ENCODE peak calls at places on chromosomes 5 and 9, in five cellular contexts. One of them, this sample, is unnamed.
A peak's percentile ranks its signal among the peaks of the same experiment; 100 is the strongest.

GRCh38 chr5:137122075-137122474 is 377.1 kb downstream of the SPOCK1 start:
- DNase-seq in H1: no peak
- DNase-seq in mesenchymal stem cell: no peak
- DNase-seq in trophoblast cell: no peak
- DNase-seq in H9: no peak
- DNase-seq in this sample: no peak

GRCh38 chr9:3758816-3759576 is 233.2 kb upstream of the RFX3 start:
- DNase-seq in trophoblast cell: no peak
- DNase-seq in mesenchymal stem cell: peak; percentile 77
- DNase-seq in H1: no peak
- DNase-seq in H9: no peak
- DNase-seq in this sample: no peak

GRCh38 chr5:128684951-128685350 is 146.9 kb upstream of the FBN2 start:
- DNase-seq in mesenchymal stem cell: no peak
- DNase-seq in trophoblast cell: no peak
- DNase-seq in H1: no peak
- DNase-seq in H9: no peak
- DNase-seq in this sample: no peak

GRCh38 chr9:81716409-81716808 is 27.1 kb upstream of the TLE1 start:
- DNase-seq in trophoblast cell: peak; percentile 70
- DNase-seq in H9: no peak
- DNase-seq in mesenchymal stem cell: no peak
- DNase-seq in H1: no peak
- DNase-seq in this sample: no peak

GRCh38 chr5:124034963-124035362 is 523.0 kb downstream of the CSNK1G3 start:
- DNase-seq in trophoblast cell: no peak
- DNase-seq in H9: no peak
- DNase-seq in H1: no peak
- DNase-seq in mesenchymal stem cell: no peak
- DNase-seq in this sample: no peak

GRCh38 chr5:130386155-130386554 is 481.9 kb downstream of the CHSY3 start:
- DNase-seq in mesenchymal stem cell: peak; percentile 21
- DNase-seq in trophoblast cell: no peak
- DNase-seq in H9: no peak
- DNase-seq in H1: no peak
- DNase-seq in this sample: no peak

GRCh38 chr5:41009228-41009627 is 61.9 kb downstream of the MROH2B start:
- DNase-seq in trophoblast cell: peak; percentile 90
- DNase-seq in mesenchymal stem cell: no peak
- DNase-seq in H9: no peak
- DNase-seq in H1: no peak
- DNase-seq in this sample: no peak

GRCh38 chr5:178462846-178463245 is 127.3 kb downstream of the COL23A1 start:
- DNase-seq in mesenchymal stem cell: no peak
- DNase-seq in trophoblast cell: no peak
- DNase-seq in H1: no peak
- DNase-seq in H9: no peak
- DNase-seq in this sample: no peak

GRCh38 chr9:95511232-95511951 is 5.4 kb downstream of the PTCH1 start:
- DNase-seq in mesenchymal stem cell: peak; percentile 88
- DNase-seq in H9: no peak
- DNase-seq in trophoblast cell: peak; percentile 75
- DNase-seq in H1: no peak
- DNase-seq in this sample: no peak

GRCh38 chr5:133730346-133730745 is 118.0 kb upstream of the FSTL4 start:
- DNase-seq in H9: no peak
- DNase-seq in mesenchymal stem cell: no peak
- DNase-seq in H1: no peak
- DNase-seq in trophoblast cell: no peak
- DNase-seq in this sample: no peak

GRCh38 chr5:169190860-169191259 is 110.1 kb downstream of the SLIT3 start:
- DNase-seq in H1: no peak
- DNase-seq in mesenchymal stem cell: no peak
- DNase-seq in trophoblast cell: no peak
- DNase-seq in H9: no peak
- DNase-seq in this sample: no peak

GRCh38 chr9:127116946-127117345 is 5.5 kb downstream of the ANGPTL2 start:
- DNase-seq in mesenchymal stem cell: peak; percentile 27
- DNase-seq in H1: no peak
- DNase-seq in trophoblast cell: no peak
- DNase-seq in H9: no peak
- DNase-seq in this sample: no peak

GRCh38 chr5:116032094-116032517 is at the start of gene ARL14EPL:
- DNase-seq in H1: peak; percentile 15
- DNase-seq in trophoblast cell: peak; percentile 84
- DNase-seq in H9: no peak
- DNase-seq in mesenchymal stem cell: peak; percentile 79
- DNase-seq in this sample: no peak

GRCh38 chr5:158616707-158617106 is 483.0 kb downstream of the EBF1 start:
- DNase-seq in H9: no peak
- DNase-seq in trophoblast cell: no peak
- DNase-seq in mesenchymal stem cell: no peak
- DNase-seq in H1: no peak
- DNase-seq in this sample: no peak

GRCh38 chr5:53025506-53025905 is 36.4 kb downstream of the ITGA2 start:
- DNase-seq in trophoblast cell: no peak
- DNase-seq in H9: no peak
- DNase-seq in H1: no peak
- DNase-seq in mesenchymal stem cell: no peak
- DNase-seq in this sample: no peak
- H4K91ac ChIP-seq in trophoblast cell: no peak overlapping the region
- H4K91ac ChIP-seq in H9: no peak overlapping the region
- H4K91ac ChIP-seq in H1: no peak overlapping the region
- H4K91ac ChIP-seq in mesenchymal stem cell: no peak overlapping the region
- H4K91ac ChIP-seq in this sample: no peak overlapping the region

GRCh38 chr9:131539223-131539923 is 6.0 kb upstream of the PRRT1B start:
- DNase-seq in mesenchymal stem cell: no peak
- DNase-seq in trophoblast cell: no peak
- DNase-seq in H9: no peak
- DNase-seq in H1: no peak
- DNase-seq in this sample: no peak

GRCh38 chr9:131546336-131547084 is 1.2 kb downstream of the PRRT1B start:
- DNase-seq in H9: no peak
- DNase-seq in mesenchymal stem cell: peak; percentile 46
- DNase-seq in trophoblast cell: peak; percentile 65
- DNase-seq in H1: no peak
- DNase-seq in this sample: peak; percentile 18

GRCh38 chr9:131543141-131543540 is 2.2 kb upstream of the PRRT1B start:
- DNase-seq in H1: no peak
- DNase-seq in H9: no peak
- DNase-seq in trophoblast cell: no peak
- DNase-seq in mesenchymal stem cell: no peak
- DNase-seq in this sample: no peak

GRCh38 chr9:131545786-131546335 is 538 bp downstream of the PRRT1B start:
- DNase-seq in mesenchymal stem cell: no peak
- DNase-seq in H1: no peak
- DNase-seq in H9: no peak
- DNase-seq in trophoblast cell: no peak
- DNase-seq in this sample: no peak

DNA sequence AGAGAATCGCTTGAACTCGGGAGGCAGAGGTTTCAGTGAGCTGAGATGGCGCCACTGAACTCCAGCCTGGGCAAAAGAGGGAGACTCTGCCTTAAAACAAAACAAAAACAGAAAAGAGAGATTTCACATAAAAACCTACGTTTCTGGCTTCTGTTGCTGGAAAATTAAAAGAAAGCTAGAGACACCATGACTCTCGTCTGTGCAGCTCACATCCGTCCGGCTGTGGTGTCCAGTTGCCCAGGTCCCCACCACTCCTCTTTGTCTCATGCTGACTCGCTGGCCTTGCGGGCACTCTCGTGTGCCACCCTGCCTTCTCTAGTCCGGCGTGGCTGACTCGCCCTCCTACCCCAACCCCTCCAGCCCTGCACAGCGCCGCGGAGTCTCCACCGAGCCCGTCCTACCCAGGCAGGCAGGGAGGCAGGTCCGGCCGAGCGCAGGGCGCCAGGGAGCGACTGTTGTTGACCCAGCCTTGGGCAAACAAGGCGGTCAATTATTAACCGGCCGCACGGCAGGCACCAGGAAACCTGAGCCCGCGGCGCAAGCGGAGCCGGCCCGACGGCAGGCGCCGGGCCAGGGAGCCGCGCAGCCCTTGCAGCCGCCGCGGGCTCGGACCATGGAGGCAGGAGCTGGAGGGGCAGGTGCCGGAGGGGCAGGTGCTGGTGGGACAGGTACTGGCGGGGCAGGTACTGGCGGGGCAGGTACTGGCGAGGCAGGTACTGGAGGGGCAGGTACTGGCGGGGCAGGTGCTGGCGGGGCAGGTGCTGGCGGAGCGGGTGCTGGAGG is at the start of gene PRRT1B:
- DNase-seq in H1: no peak
- DNase-seq in trophoblast cell: peak; percentile 64
- DNase-seq in mesenchymal stem cell: no peak
- DNase-seq in H9: no peak
- DNase-seq in this sample: no peak
- H3K4ac ChIP-seq in H1: no peak within 1 kb of the TSS
- H3K4ac ChIP-seq in trophoblast cell: no peak within 1 kb of the TSS
- H3K4ac ChIP-seq in mesenchymal stem cell: no peak within 1 kb of the TSS
- H3K4ac ChIP-seq in H9: no peak within 1 kb of the TSS
- H3K4ac ChIP-seq in this sample: no peak within 1 kb of the TSS

DNA sequence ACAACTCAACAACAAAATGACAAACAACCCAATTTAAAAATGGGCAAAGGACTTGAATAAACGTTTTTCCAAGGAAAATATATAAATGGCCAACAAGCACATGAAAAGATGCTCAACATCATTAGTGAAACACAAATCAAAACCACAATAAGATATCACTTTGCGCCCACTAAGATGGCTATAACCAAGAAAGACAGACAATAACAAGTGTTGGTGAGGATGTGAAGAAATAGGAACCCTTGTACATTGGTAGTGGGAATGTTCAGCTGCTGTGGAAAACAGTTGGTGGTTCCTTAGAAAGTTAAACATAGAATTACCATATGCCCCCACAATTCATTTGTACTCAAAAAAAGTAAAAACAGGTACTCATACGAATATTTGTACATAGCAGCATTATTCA is 39.2 kb upstream of the WDR41 start:
- DNase-seq in mesenchymal stem cell: no peak
- DNase-seq in H1: no peak
- DNase-seq in H9: no peak
- DNase-seq in trophoblast cell: no peak
- DNase-seq in this sample: no peak
- H2BK12ac ChIP-seq in mesenchymal stem cell: no peak overlapping the region
- H2BK12ac ChIP-seq in H1: no peak overlapping the region
- H2BK12ac ChIP-seq in H9: no peak overlapping the region
- H2BK12ac ChIP-seq in trophoblast cell: no peak overlapping the region
- H2BK12ac ChIP-seq in this sample: no peak overlapping the region

DNA sequence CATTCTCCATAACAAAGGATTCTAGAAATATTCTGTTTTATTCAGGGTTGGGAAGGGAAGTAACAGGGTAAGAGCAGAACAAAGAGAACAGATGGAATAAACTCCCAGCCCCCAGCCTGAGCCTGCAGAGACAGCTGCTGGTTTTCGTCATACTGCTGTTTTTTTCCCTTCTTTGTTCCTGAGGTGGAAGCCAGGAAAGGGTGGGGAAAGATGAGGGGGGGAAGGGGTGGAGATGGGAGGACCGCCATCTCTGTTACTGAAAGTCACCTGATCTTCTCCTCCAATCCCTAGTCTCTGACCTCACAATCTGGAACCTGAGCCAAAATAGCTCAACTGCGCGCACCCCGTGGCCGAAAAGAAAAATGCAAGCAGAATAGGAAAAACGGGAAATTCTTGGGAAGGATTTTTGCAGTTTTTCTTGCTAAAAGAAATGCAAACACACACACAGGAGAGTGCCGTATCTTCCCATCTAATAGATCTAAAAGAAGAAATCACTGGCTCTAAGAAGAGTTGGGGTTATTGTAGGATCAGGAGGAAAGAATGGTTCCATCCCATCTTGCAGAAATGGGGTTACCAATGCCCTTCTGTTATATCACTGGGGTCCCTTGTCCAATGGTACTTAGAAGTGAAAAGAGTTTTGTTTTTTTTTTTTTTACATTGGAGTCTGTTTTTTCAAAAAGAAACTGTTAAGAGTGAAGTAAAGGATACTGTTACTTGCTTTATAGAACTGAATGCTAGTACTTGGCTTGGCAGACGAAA is 57.9 kb downstream of the DIAPH1 start:
- DNase-seq in H1: peak; percentile 84
- DNase-seq in H9: peak; percentile 95
- DNase-seq in trophoblast cell: peak; percentile 74
- DNase-seq in mesenchymal stem cell: peak; percentile 99
- DNase-seq in this sample: peak; percentile 90
- H4K91ac ChIP-seq in H1: no peak overlapping the region
- H4K91ac ChIP-seq in H9: no peak overlapping the region
- H4K91ac ChIP-seq in trophoblast cell: no peak overlapping the region
- H4K91ac ChIP-seq in mesenchymal stem cell: no peak overlapping the region
- H4K91ac ChIP-seq in this sample: no peak overlapping the region

GRCh38 chr5:419970-420369 is 23.0 kb upstream of the EXOC3 start:
- DNase-seq in H9: no peak
- DNase-seq in H1: no peak
- DNase-seq in mesenchymal stem cell: peak; percentile 49
- DNase-seq in trophoblast cell: no peak
- DNase-seq in this sample: no peak
- H3K4ac ChIP-seq in H9: no peak overlapping the region
- H3K4ac ChIP-seq in H1: no peak overlapping the region
- H3K4ac ChIP-seq in mesenchymal stem cell: no peak overlapping the region
- H3K4ac ChIP-seq in trophoblast cell: no peak overlapping the region
- H3K4ac ChIP-seq in this sample: no peak overlapping the region

GRCh38 chr9:137348781-137349470 is 46.9 kb upstream of the NRARP start:
- DNase-seq in H1: no peak
- DNase-seq in mesenchymal stem cell: no peak
- DNase-seq in H9: no peak
- DNase-seq in trophoblast cell: no peak
- DNase-seq in this sample: no peak

GRCh38 chr9:137351781-137352501 is 49.9 kb upstream of the NRARP start:
- DNase-seq in H1: no peak
- DNase-seq in mesenchymal stem cell: no peak
- DNase-seq in trophoblast cell: no peak
- DNase-seq in H9: no peak
- DNase-seq in this sample: no peak

GRCh38 chr9:137350696-137351584 is 48.9 kb upstream of the NRARP start:
- DNase-seq in H1: no peak
- DNase-seq in H9: no peak
- DNase-seq in mesenchymal stem cell: no peak
- DNase-seq in trophoblast cell: no peak
- DNase-seq in this sample: no peak

GRCh38 chr9:137347928-137348327 is 45.9 kb upstream of the NRARP start:
- DNase-seq in trophoblast cell: no peak
- DNase-seq in H1: no peak
- DNase-seq in H9: no peak
- DNase-seq in mesenchymal stem cell: no peak
- DNase-seq in this sample: no peak

DNA sequence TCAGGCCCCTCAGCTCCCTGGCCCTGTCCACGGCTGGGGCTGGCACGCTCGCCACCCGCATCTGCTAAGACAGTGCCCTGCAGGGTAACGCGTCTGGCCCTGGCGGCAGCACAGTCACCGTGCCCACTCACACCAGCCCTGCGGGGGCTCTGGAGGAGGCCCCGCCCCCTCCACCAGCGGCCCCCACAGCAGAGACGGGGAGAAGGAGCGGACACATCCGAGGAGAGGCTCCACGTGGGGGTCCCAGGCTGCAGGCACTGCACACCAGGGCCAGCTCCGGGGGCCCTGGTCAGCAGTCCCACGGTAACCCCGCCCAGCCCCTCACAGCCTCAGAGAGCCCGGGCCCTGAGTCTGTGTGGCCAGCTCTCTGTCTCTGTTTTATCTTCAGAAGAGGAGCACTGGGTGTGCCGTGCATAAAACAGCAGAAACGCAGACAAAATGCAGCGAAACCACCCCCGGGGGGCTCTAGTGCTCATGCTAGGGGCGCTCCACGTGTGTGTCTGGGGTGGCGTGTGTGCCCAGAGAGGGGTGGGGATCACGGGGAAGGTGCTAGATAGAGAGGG is 47.5 kb upstream of the NRARP start:
- DNase-seq in trophoblast cell: no peak
- DNase-seq in H9: no peak
- DNase-seq in H1: no peak
- DNase-seq in mesenchymal stem cell: no peak
- DNase-seq in this sample: no peak
- H2BK12ac ChIP-seq in trophoblast cell: no peak overlapping the region
- H2BK12ac ChIP-seq in H9: no peak overlapping the region
- H2BK12ac ChIP-seq in H1: no peak overlapping the region
- H2BK12ac ChIP-seq in mesenchymal stem cell: no peak overlapping the region
- H2BK12ac ChIP-seq in this sample: peak overlapping the region; percentile 58